ENCODE peak calls at places on chromosomes 13 and 19, in nine cellular contexts. One of them, this sample, is unnamed.
A peak's percentile ranks its signal among the peaks of the same experiment; 100 is the strongest.

GRCh38 chr13:29917573-29918091 is 67.2 kb upstream of the UBL3 start:
- DNase-seq in fibroblast of the aortic adventitia: no peak
- DNase-seq in Panc1: no peak
- DNase-seq in tibial artery: no peak
- DNase-seq in glutamatergic neuron: no peak
- DNase-seq in mammary epithelial cell: peak; percentile 31
- DNase-seq in vagina: peak; percentile 25
- DNase-seq in body of pancreas: no peak
- DNase-seq in tibial nerve: no peak
- DNase-seq in this sample: no peak

GRCh38 chr13:106337096-106337495 is 198.4 kb downstream of the EFNB2 start:
- DNase-seq in fibroblast of the aortic adventitia: no peak
- DNase-seq in mammary epithelial cell: no peak
- DNase-seq in vagina: no peak
- DNase-seq in body of pancreas: no peak
- DNase-seq in Panc1: no peak
- DNase-seq in tibial artery: no peak
- DNase-seq in tibial nerve: no peak
- DNase-seq in glutamatergic neuron: no peak
- DNase-seq in this sample: no peak

GRCh38 chr19:32227561-32228165 is 117.7 kb upstream of the ZNF507 start:
- DNase-seq in glutamatergic neuron: no peak
- DNase-seq in tibial nerve: no peak
- DNase-seq in mammary epithelial cell: no peak
- DNase-seq in fibroblast of the aortic adventitia: no peak
- DNase-seq in Panc1: no peak
- DNase-seq in vagina: no peak
- DNase-seq in tibial artery: no peak
- DNase-seq in body of pancreas: no peak
- DNase-seq in this sample: no peak

GRCh38 chr19:44685877-44686276 is 13.1 kb upstream of the CEACAM16 start:
- DNase-seq in mammary epithelial cell: no peak
- DNase-seq in tibial artery: no peak
- DNase-seq in body of pancreas: no peak
- DNase-seq in Panc1: no peak
- DNase-seq in tibial nerve: no peak
- DNase-seq in fibroblast of the aortic adventitia: peak; percentile 54
- DNase-seq in vagina: no peak
- DNase-seq in glutamatergic neuron: no peak
- DNase-seq in this sample: peak; percentile 76

GRCh38 chr13:99124695-99125334 is 75.8 kb upstream of the UBAC2 start:
- DNase-seq in fibroblast of the aortic adventitia: peak; percentile 53
- DNase-seq in mammary epithelial cell: peak; percentile 66
- DNase-seq in tibial artery: no peak
- DNase-seq in Panc1: peak; percentile 18
- DNase-seq in body of pancreas: no peak
- DNase-seq in vagina: no peak
- DNase-seq in tibial nerve: no peak
- DNase-seq in glutamatergic neuron: no peak
- DNase-seq in this sample: no peak

GRCh38 chr13:107721436-107721835 is 493.9 kb downstream of the LIG4 start:
- DNase-seq in vagina: no peak
- DNase-seq in mammary epithelial cell: no peak
- DNase-seq in fibroblast of the aortic adventitia: no peak
- DNase-seq in tibial artery: no peak
- DNase-seq in glutamatergic neuron: no peak
- DNase-seq in tibial nerve: no peak
- DNase-seq in Panc1: no peak
- DNase-seq in body of pancreas: no peak
- DNase-seq in this sample: no peak

GRCh38 chr19:36093146-36093662 is 17.7 kb upstream of the OVOL3 start:
- DNase-seq in body of pancreas: no peak
- DNase-seq in vagina: no peak
- DNase-seq in glutamatergic neuron: no peak
- DNase-seq in Panc1: no peak
- DNase-seq in mammary epithelial cell: no peak
- DNase-seq in fibroblast of the aortic adventitia: no peak
- DNase-seq in tibial nerve: no peak
- DNase-seq in tibial artery: no peak
- DNase-seq in this sample: no peak

GRCh38 chr19:31364956-31365355 is 15.7 kb upstream of the TSHZ3 start:
- DNase-seq in body of pancreas: no peak
- DNase-seq in tibial artery: no peak
- DNase-seq in mammary epithelial cell: no peak
- DNase-seq in glutamatergic neuron: no peak
- DNase-seq in fibroblast of the aortic adventitia: no peak
- DNase-seq in vagina: no peak
- DNase-seq in Panc1: no peak
- DNase-seq in tibial nerve: no peak
- DNase-seq in this sample: no peak

GRCh38 chr13:40764587-40765403 is 6.2 kb downstream of the MRPS31 start:
- DNase-seq in tibial nerve: no peak
- DNase-seq in vagina: no peak
- DNase-seq in Panc1: no peak
- DNase-seq in glutamatergic neuron: no peak
- DNase-seq in fibroblast of the aortic adventitia: peak; percentile 43
- DNase-seq in tibial artery: no peak
- DNase-seq in mammary epithelial cell: peak; percentile 40
- DNase-seq in body of pancreas: peak; percentile 62
- DNase-seq in this sample: no peak

GRCh38 chr19:48258350-48258749 is 2.6 kb upstream of the CARD8 start:
- DNase-seq in vagina: no peak
- DNase-seq in tibial artery: no peak
- DNase-seq in fibroblast of the aortic adventitia: peak; percentile 3
- DNase-seq in tibial nerve: no peak
- DNase-seq in Panc1: no peak
- DNase-seq in body of pancreas: no peak
- DNase-seq in glutamatergic neuron: no peak
- DNase-seq in mammary epithelial cell: no peak
- DNase-seq in this sample: no peak

GRCh38 chr13:27774651-27775050 is 17.6 kb upstream of the GSX1 start:
- DNase-seq in Panc1: no peak
- DNase-seq in mammary epithelial cell: no peak
- DNase-seq in body of pancreas: no peak
- DNase-seq in tibial artery: no peak
- DNase-seq in tibial nerve: no peak
- DNase-seq in fibroblast of the aortic adventitia: no peak
- DNase-seq in glutamatergic neuron: no peak
- DNase-seq in vagina: no peak
- DNase-seq in this sample: no peak

GRCh38 chr19:50607874-50608785 is 31.6 kb downstream of the SYT3 start:
- DNase-seq in tibial artery: peak; percentile 46
- DNase-seq in fibroblast of the aortic adventitia: peak; percentile 33
- DNase-seq in vagina: no peak
- DNase-seq in mammary epithelial cell: peak; percentile 5
- DNase-seq in body of pancreas: peak; percentile 31
- DNase-seq in Panc1: no peak
- DNase-seq in glutamatergic neuron: peak; percentile 99
- DNase-seq in tibial nerve: peak; percentile 33
- DNase-seq in this sample: peak; percentile 55
- TF ChIP-seq CTCF in tibial artery: no peak
- TF ChIP-seq CTCF in fibroblast of the aortic adventitia: peak; percentile 24
- TF ChIP-seq CTCF in vagina: no peak
- TF ChIP-seq CTCF in mammary epithelial cell: no peak
- TF ChIP-seq CTCF in body of pancreas: peak; percentile 19
- TF ChIP-seq CTCF in Panc1: peak; percentile 61
- TF ChIP-seq CTCF in glutamatergic neuron: peak; percentile 87
- TF ChIP-seq CTCF in tibial nerve: no peak
- TF ChIP-seq CTCF in this sample: peak; percentile 22

GRCh38 chr19:51714848-51715247 is 8.9 kb downstream of the HAS1 start:
- DNase-seq in glutamatergic neuron: no peak
- DNase-seq in mammary epithelial cell: no peak
- DNase-seq in tibial nerve: no peak
- DNase-seq in body of pancreas: no peak
- DNase-seq in vagina: no peak
- DNase-seq in tibial artery: no peak
- DNase-seq in Panc1: no peak
- DNase-seq in fibroblast of the aortic adventitia: peak; percentile 50
- DNase-seq in this sample: peak; percentile 38

GRCh38 chr19:51713319-51714285 is 10.2 kb downstream of the HAS1 start:
- DNase-seq in Panc1: no peak
- DNase-seq in tibial nerve: no peak
- DNase-seq in fibroblast of the aortic adventitia: no peak
- DNase-seq in vagina: no peak
- DNase-seq in mammary epithelial cell: no peak
- DNase-seq in body of pancreas: no peak
- DNase-seq in glutamatergic neuron: no peak
- DNase-seq in tibial artery: no peak
- DNase-seq in this sample: peak; percentile 26

GRCh38 chr19:51710163-51710562 is 13.6 kb downstream of the HAS1 start:
- DNase-seq in tibial artery: no peak
- DNase-seq in body of pancreas: no peak
- DNase-seq in vagina: no peak
- DNase-seq in tibial nerve: no peak
- DNase-seq in mammary epithelial cell: no peak
- DNase-seq in fibroblast of the aortic adventitia: peak; percentile 32
- DNase-seq in glutamatergic neuron: no peak
- DNase-seq in Panc1: no peak
- DNase-seq in this sample: peak; percentile 1

GRCh38 chr19:51711702-51712101 is 12.1 kb downstream of the HAS1 start:
- DNase-seq in fibroblast of the aortic adventitia: no peak
- DNase-seq in body of pancreas: no peak
- DNase-seq in mammary epithelial cell: no peak
- DNase-seq in glutamatergic neuron: no peak
- DNase-seq in Panc1: no peak
- DNase-seq in tibial nerve: no peak
- DNase-seq in vagina: no peak
- DNase-seq in tibial artery: no peak
- DNase-seq in this sample: no peak

GRCh38 chr19:51712461-51713081 is 11.2 kb downstream of the HAS1 start:
- DNase-seq in glutamatergic neuron: no peak
- DNase-seq in fibroblast of the aortic adventitia: peak; percentile 35
- DNase-seq in tibial nerve: no peak
- DNase-seq in tibial artery: no peak
- DNase-seq in mammary epithelial cell: peak; percentile 69
- DNase-seq in vagina: no peak
- DNase-seq in Panc1: no peak
- DNase-seq in body of pancreas: no peak
- DNase-seq in this sample: peak; percentile 43
- TF ChIP-seq CTCF in glutamatergic neuron: peak; percentile 44
- TF ChIP-seq CTCF in fibroblast of the aortic adventitia: peak; percentile 45
- TF ChIP-seq CTCF in tibial nerve: no peak
- TF ChIP-seq CTCF in tibial artery: peak; percentile 9
- TF ChIP-seq CTCF in mammary epithelial cell: peak; percentile 80
- TF ChIP-seq CTCF in vagina: no peak
- TF ChIP-seq CTCF in Panc1: peak; percentile 67
- TF ChIP-seq CTCF in body of pancreas: peak; percentile 30
- TF ChIP-seq CTCF in this sample: peak; percentile 29

GRCh38 chr19:51297406-51297805 is 14.0 kb upstream of the IGLON5 start:
- DNase-seq in fibroblast of the aortic adventitia: no peak
- DNase-seq in tibial artery: no peak
- DNase-seq in body of pancreas: no peak
- DNase-seq in tibial nerve: no peak
- DNase-seq in glutamatergic neuron: no peak
- DNase-seq in vagina: no peak
- DNase-seq in Panc1: no peak
- DNase-seq in mammary epithelial cell: no peak
- DNase-seq in this sample: no peak

GRCh38 chr19:51294977-51295375 is 16.5 kb upstream of the IGLON5 start:
- DNase-seq in Panc1: no peak
- DNase-seq in tibial nerve: no peak
- DNase-seq in vagina: no peak
- DNase-seq in mammary epithelial cell: no peak
- DNase-seq in glutamatergic neuron: no peak
- DNase-seq in tibial artery: no peak
- DNase-seq in fibroblast of the aortic adventitia: no peak
- DNase-seq in body of pancreas: no peak
- DNase-seq in this sample: no peak

GRCh38 chr19:51295382-51296126 is 15.9 kb upstream of the IGLON5 start:
- DNase-seq in body of pancreas: no peak
- DNase-seq in fibroblast of the aortic adventitia: no peak
- DNase-seq in tibial artery: no peak
- DNase-seq in vagina: no peak
- DNase-seq in glutamatergic neuron: peak; percentile 20
- DNase-seq in Panc1: no peak
- DNase-seq in tibial nerve: no peak
- DNase-seq in mammary epithelial cell: no peak
- DNase-seq in this sample: no peak

GRCh38 chr19:51294211-51294976 is 17.1 kb upstream of the IGLON5 start:
- DNase-seq in body of pancreas: no peak
- DNase-seq in mammary epithelial cell: no peak
- DNase-seq in fibroblast of the aortic adventitia: no peak
- DNase-seq in tibial artery: no peak
- DNase-seq in Panc1: no peak
- DNase-seq in tibial nerve: no peak
- DNase-seq in vagina: no peak
- DNase-seq in glutamatergic neuron: no peak
- DNase-seq in this sample: no peak

GRCh38 chr19:51296331-51297093 is 14.9 kb upstream of the IGLON5 start:
- DNase-seq in glutamatergic neuron: peak; percentile 20
- DNase-seq in tibial nerve: no peak
- DNase-seq in fibroblast of the aortic adventitia: no peak
- DNase-seq in tibial artery: no peak
- DNase-seq in mammary epithelial cell: no peak
- DNase-seq in Panc1: no peak
- DNase-seq in body of pancreas: no peak
- DNase-seq in vagina: no peak
- DNase-seq in this sample: no peak
- TF ChIP-seq CTCF in glutamatergic neuron: no peak
- TF ChIP-seq CTCF in tibial nerve: no peak
- TF ChIP-seq CTCF in fibroblast of the aortic adventitia: no peak
- TF ChIP-seq CTCF in tibial artery: no peak
- TF ChIP-seq CTCF in mammary epithelial cell: no peak
- TF ChIP-seq CTCF in Panc1: peak; percentile 43
- TF ChIP-seq CTCF in body of pancreas: no peak
- TF ChIP-seq CTCF in vagina: no peak
- TF ChIP-seq CTCF in this sample: no peak

GRCh38 chr13:66489586-66489985 is 740.5 kb downstream of the PCDH9 start:
- DNase-seq in tibial nerve: no peak
- DNase-seq in fibroblast of the aortic adventitia: no peak
- DNase-seq in Panc1: no peak
- DNase-seq in vagina: no peak
- DNase-seq in body of pancreas: no peak
- DNase-seq in tibial artery: no peak
- DNase-seq in mammary epithelial cell: no peak
- DNase-seq in glutamatergic neuron: no peak
- DNase-seq in this sample: no peak

GRCh38 chr13:66491241-66491640 is 738.9 kb downstream of the PCDH9 start:
- DNase-seq in vagina: no peak
- DNase-seq in tibial nerve: no peak
- DNase-seq in mammary epithelial cell: no peak
- DNase-seq in glutamatergic neuron: no peak
- DNase-seq in fibroblast of the aortic adventitia: no peak
- DNase-seq in tibial artery: no peak
- DNase-seq in body of pancreas: no peak
- DNase-seq in Panc1: no peak
- DNase-seq in this sample: no peak

GRCh38 chr13:66489172-66489571 is 741.0 kb downstream of the PCDH9 start:
- DNase-seq in mammary epithelial cell: no peak
- DNase-seq in Panc1: no peak
- DNase-seq in tibial artery: no peak
- DNase-seq in glutamatergic neuron: no peak
- DNase-seq in fibroblast of the aortic adventitia: no peak
- DNase-seq in tibial nerve: no peak
- DNase-seq in body of pancreas: no peak
- DNase-seq in vagina: no peak
- DNase-seq in this sample: no peak

DNA sequence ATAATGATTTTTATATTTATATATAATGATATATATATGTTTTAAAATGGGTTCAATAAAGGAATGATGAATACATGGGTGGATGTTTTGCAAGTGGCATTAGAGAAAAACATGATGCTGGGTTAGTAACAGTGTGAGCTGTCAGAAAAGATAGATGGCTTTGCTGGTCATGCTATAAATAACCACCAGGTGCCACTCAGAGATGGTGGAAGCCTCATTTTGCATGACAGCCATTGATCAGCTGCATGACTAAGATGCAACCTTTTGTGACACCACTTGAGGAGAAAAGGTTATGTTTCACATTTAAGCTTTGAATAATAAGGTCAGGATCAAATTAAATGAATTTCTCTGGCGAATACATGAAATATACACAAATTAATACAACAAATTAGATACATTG is 737.7 kb downstream of the PCDH9 start:
- DNase-seq in body of pancreas: no peak
- DNase-seq in glutamatergic neuron: no peak
- DNase-seq in vagina: no peak
- DNase-seq in fibroblast of the aortic adventitia: no peak
- DNase-seq in tibial artery: no peak
- DNase-seq in Panc1: no peak
- DNase-seq in tibial nerve: no peak
- DNase-seq in mammary epithelial cell: no peak
- DNase-seq in this sample: no peak
- TF ChIP-seq CTCF in body of pancreas: no peak
- TF ChIP-seq CTCF in glutamatergic neuron: peak; percentile 66
- TF ChIP-seq CTCF in vagina: no peak
- TF ChIP-seq CTCF in fibroblast of the aortic adventitia: no peak
- TF ChIP-seq CTCF in tibial artery: no peak
- TF ChIP-seq CTCF in Panc1: peak; percentile 22
- TF ChIP-seq CTCF in tibial nerve: no peak
- TF ChIP-seq CTCF in mammary epithelial cell: no peak
- TF ChIP-seq CTCF in this sample: no peak